ENCODE peak calls at places on chromosome 11, in six cellular contexts. X is brain microvascular endothelial cell; Z is stimulated activated CD4-positive, alpha-beta T cell treated with anti-CD3 and anti-CD28 coated beads, Interleukin-1b, Interleukin-23, amount 100 ng/mL, for 1 hour; A is HepG2; B is left ventricle myocardium inferior; R is aorta. U is an unnamed sample.
A peak's percentile ranks its signal among the peaks of the same experiment; 100 is the strongest.

GRCh38 chr11:66317322-66317765 is 500 bp upstream of the CD248 start:
- DNase-seq in X (peak; percentile 36), Z (no peak), A (peak; percentile 18), B (peak; percentile 67), R (peak; percentile 68), U (no peak)

GRCh38 chr11:95563859-95564258 is 225.7 kb downstream of the FAM76B start:
- DNase-seq in X (no peak), Z (no peak), A (no peak), B (no peak), R (no peak), U (no peak)

GRCh38 chr11:57937431-57937830 is 86.2 kb upstream of the OR9Q1 start:
- DNase-seq in X (no peak), Z (no peak), A (no peak), B (no peak), R (no peak), U (no peak)

GRCh38 chr11:1875093-1875785 is 16.5 kb downstream of the PRR33 start:
- DNase-seq in X (no peak), Z (no peak), A (no peak), B (peak; percentile 49), R (peak; percentile 53), U (no peak)

GRCh38 chr11:122137081-122137793 is 21.2 kb upstream of the BLID start:
- DNase-seq in X (peak; percentile 67), Z (no peak), A (no peak), B (no peak), R (no peak), U (no peak)

GRCh38 chr11:34145847-34146381 is 40.5 kb downstream of the NAT10 start:
- DNase-seq in X (no peak), Z (no peak), A (no peak), B (no peak), R (no peak), U (no peak)

GRCh38 chr11:114348200-114349191 is 51.8 kb downstream of the C11orf71 start:
- DNase-seq in X (peak; percentile 81), Z (no peak), A (peak; percentile 39), B (no peak), R (no peak), U (no peak)

GRCh38 chr11:13110929-13111812 is 102.1 kb downstream of the RASSF10 start:
- DNase-seq in X (peak; percentile 56), Z (no peak), A (no peak), B (peak; percentile 15), R (no peak), U (no peak)

GRCh38 chr11:20192151-20192550 is 31.9 kb upstream of the DBX1 start:
- DNase-seq in X (no peak), Z (no peak), A (no peak), B (no peak), R (no peak), U (no peak)

GRCh38 chr11:46296520-46297448 is 19.3 kb downstream of the CREB3L1 start:
- DNase-seq in X (peak; percentile 98), Z (no peak), A (no peak), B (peak; percentile 57), R (peak; percentile 66), U (no peak)

GRCh38 chr11:83951521-83951920 is 665.4 kb upstream of the CCDC90B start:
- DNase-seq in X (no peak), Z (no peak), A (no peak), B (no peak), R (no peak), U (no peak)

GRCh38 chr11:83162377-83162776 is 5.4 kb downstream of the PCF11 start:
- DNase-seq in X (no peak), Z (no peak), A (no peak), B (no peak), R (no peak), U (no peak)

GRCh38 chr11:1842149-1843097 is 3.6 kb downstream of the TNNI2 start:
- DNase-seq in X (no peak), Z (no peak), A (peak; percentile 67), B (peak; percentile 78), R (peak; percentile 52), U (no peak)

GRCh38 chr11:131662310-131662709 is 291.9 kb downstream of the NTM start:
- DNase-seq in X (no peak), Z (no peak), A (no peak), B (no peak), R (no peak), U (no peak)

GRCh38 chr11:68839953-68840641 is 1.6 kb downstream of the CPT1A start:
- DNase-seq in X (no peak), Z (no peak), A (no peak), B (no peak), R (no peak), U (no peak)

GRCh38 chr11:8058216-8058615 is 22.8 kb upstream of the TUB start:
- DNase-seq in X (no peak), Z (no peak), A (no peak), B (no peak), R (no peak), U (no peak)

GRCh38 chr11:81224396-81224795 is 1509.3 kb downstream of the FAM181B start:
- DNase-seq in X (peak; percentile 74), Z (no peak), A (no peak), B (no peak), R (no peak), U (no peak)

GRCh38 chr11:73988227-73988626 is 5.6 kb upstream of the UCP2 start:
- DNase-seq in X (no peak), Z (no peak), A (peak; percentile 13), B (no peak), R (no peak), U (no peak)

GRCh38 chr11:65576867-65577755 is 1.3 kb downstream of the EHBP1L1 start:
- DNase-seq in X (no peak), Z (no peak), A (peak; percentile 49), B (peak; percentile 55), R (peak; percentile 92), U (no peak)

GRCh38 chr11:64253481-64253880 is 2.2 kb downstream of the PLCB3 start:
- DNase-seq in X (no peak), Z (no peak), A (no peak), B (no peak), R (peak; percentile 83), U (no peak)

GRCh38 chr11:10303558-10304363 is 1.1 kb upstream of the ADM start:
- DNase-seq in X (peak; percentile 52), Z (no peak), A (peak; percentile 44), B (peak; percentile 28), R (peak; percentile 64), U (no peak)

GRCh38 chr11:126232683-126233082 is 21.1 kb downstream of the FAM118B start:
- DNase-seq in X (no peak), Z (no peak), A (no peak), B (no peak), R (no peak), U (no peak)

GRCh38 chr11:121696177-121696863 is 243.6 kb upstream of the SORL1-AS1 start:
- DNase-seq in X (no peak), Z (no peak), A (no peak), B (peak; percentile 14), R (peak; percentile 56), U (no peak)

GRCh38 chr11:71991494-71991893 is 7.2 kb upstream of the IL18BP start:
- DNase-seq in X (no peak), Z (no peak), A (no peak), B (no peak), R (no peak), U (no peak)

GRCh38 chr11:114026355-114026754 is 33.2 kb upstream of the ZBTB16 start:
- DNase-seq in X (no peak), Z (no peak), A (peak; percentile 18), B (no peak), R (no peak), U (no peak)

GRCh38 chr11:84518601-84519183 is 1108.5 kb downstream of the DLG2 start:
- DNase-seq in X (no peak), Z (no peak), A (no peak), B (no peak), R (no peak), U (no peak)

GRCh38 chr11:10314199-10315072 is 9.6 kb downstream of the ADM start:
- DNase-seq in X (peak; percentile 61), Z (no peak), A (peak; percentile 63), B (no peak), R (no peak), U (no peak)

GRCh38 chr11:33779849-33780528 is 5.7 kb upstream of the FBXO3 start:
- DNase-seq in X (peak; percentile 88), Z (no peak), A (peak; percentile 11), B (no peak), R (no peak), U (no peak)

GRCh38 chr11:113045146-113045545 is 83.9 kb downstream of the NCAM1 start:
- DNase-seq in X (no peak), Z (no peak), A (no peak), B (no peak), R (no peak), U (no peak)